ENCODE peak calls at places on chromosome 1, in seven cellular contexts. L is activated CD4-positive, CD25-positive, alpha-beta regulatory T cell; S is activated naive CD8-positive, alpha-beta T cell treated with anti-CD3 and anti-CD28 coated beads, Interleukin-2, amount 50 U/mL, for 24 hours; K is NCI-H2081; Z is left lung; M is SHP77; G is GM19239. C is an unnamed sample.

GRCh38 chr1:34162852-34163766 is 1.9 kb downstream of the CSMD2 start:
- DNase-seq in L (no peak), S (peak; percentile 43), K (peak; percentile 83), Z (peak; percentile 76), M (no peak), G (peak; percentile 65), C (no peak)

GRCh38 chr1:47215713-47216112 is 16.3 kb downstream of the TAL1 start:
- DNase-seq in L (no peak), S (no peak), K (no peak), Z (no peak), M (no peak), G (no peak), C (no peak)

GRCh38 chr1:89820423-89821321 is at the start of gene LRRC8D:
- DNase-seq in L (peak; percentile 20), S (peak; percentile 79), K (peak; percentile 87), Z (peak; percentile 90), M (peak; percentile 88), G (peak; percentile 67), C (peak; percentile 67)

GRCh38 chr1:45443580-45444446 is 47.1 kb downstream of the TESK2 start:
- DNase-seq in L (no peak), S (no peak), K (no peak), Z (no peak), M (no peak), G (no peak), C (no peak)

GRCh38 chr1:77986810-77987209 is 7.9 kb upstream of the FUBP1 start:
- DNase-seq in L (no peak), S (peak; percentile 26), K (no peak), Z (no peak), M (no peak), G (no peak), C (no peak)

GRCh38 chr1:229984992-229985985 is 81.7 kb upstream of the GALNT2 start:
- DNase-seq in L (no peak), S (no peak), K (no peak), Z (no peak), M (no peak), G (no peak), C (no peak)

GRCh38 chr1:193971595-193971994 is 785.2 kb upstream of the B3GALT2 start:
- DNase-seq in L (no peak), S (no peak), K (no peak), Z (no peak), M (no peak), G (no peak), C (no peak)

GRCh38 chr1:194870860-194871259 is 1684.4 kb upstream of the B3GALT2 start:
- DNase-seq in L (no peak), S (no peak), K (no peak), Z (no peak), M (no peak), G (no peak), C (no peak)

GRCh38 chr1:93976711-93977328 is 67.6 kb upstream of the GCLM start:
- DNase-seq in L (no peak), S (no peak), K (no peak), Z (no peak), M (no peak), G (no peak), C (no peak)

GRCh38 chr1:29266912-29267311 is 30.6 kb downstream of the PTPRU start:
- DNase-seq in L (no peak), S (no peak), K (no peak), Z (no peak), M (no peak), G (no peak), C (no peak)

GRCh38 chr1:114468047-114468446 is 43.0 kb downstream of the TRIM33 start:
- DNase-seq in L (no peak), S (no peak), K (no peak), Z (no peak), M (no peak), G (no peak), C (no peak)

GRCh38 chr1:5951846-5952410 is 40.3 kb downstream of the NPHP4 start:
- DNase-seq in L (no peak), S (no peak), K (no peak), Z (peak; percentile 25), M (no peak), G (no peak), C (no peak)